ENCODE peak calls at places on chromosomes 4 and X, in ten cellular contexts. T is fibroblast of lung, C is HepG2, Z is neural progenitor cell, J is HCT116, H is A549, K is mammary epithelial cell, X is IMR-90, U is SK-N-SH, Q is H1. F is an unnamed sample.

GRCh38 chr4:81166431-81166830 is 48.6 kb downstream of the PRKG2 start:
- DNase-seq in T (peak), C (no peak), Z (no peak), J (no peak), H (no peak), K (peak), X (no peak), U (no peak), Q (no peak), F (no peak)

GRCh38 chrX:103367502-103367901 is 8.8 kb upstream of the BEX3 start:
- DNase-seq in T (peak), C (no peak), Z (no peak), J (no peak), H (no peak), K (peak), X (peak), U (no peak), Q (no peak), F (no peak)

GRCh38 chr4:160375746-160376452 is 1273.0 kb downstream of the RAPGEF2 start:
- DNase-seq in T (no peak), C (no peak), Z (no peak), J (no peak), H (no peak), K (peak), X (no peak), U (no peak), Q (no peak), F (no peak)

GRCh38 chrX:2262679-2263055 is 238.1 kb downstream of the DHRSX start:
- DNase-seq in T (no peak), C (no peak), Z (no peak), J (no peak), H (no peak), K (no peak), X (no peak), U (no peak), Q (no peak), F (no peak)

GRCh38 chrX:134520860-134521390 is 61.0 kb downstream of the HPRT1 start:
- DNase-seq in T (peak), C (peak), Z (peak), J (peak), H (peak), K (peak), X (peak), U (peak), Q (no peak), F (peak)

GRCh38 chr4:51842167-51842553 is 793 bp upstream of the DCUN1D4 start:
- DNase-seq in T (peak), C (no peak), Z (peak), J (no peak), H (no peak), K (no peak), X (peak), U (peak), Q (no peak), F (no peak)

GRCh38 chr4:124499266-124499665 is 213.3 kb downstream of the ANKRD50 start:
- DNase-seq in T (no peak), C (no peak), Z (peak), J (no peak), H (no peak), K (no peak), X (no peak), U (no peak), Q (no peak), F (no peak)

GRCh38 chr4:43776371-43776770 is 672.2 kb downstream of the KCTD8 start:
- DNase-seq in T (peak), C (peak), Z (no peak), J (no peak), H (peak), K (no peak), X (peak), U (peak), Q (no peak), F (peak)

GRCh38 chr4:82293304-82293703 is 80.5 kb downstream of the HNRNPD start:
- DNase-seq in T (no peak), C (no peak), Z (no peak), J (no peak), H (no peak), K (peak), X (no peak), U (no peak), Q (no peak), F (peak)

GRCh38 chr4:112896326-112896892 is 153.0 kb upstream of the ANK2 start:
- DNase-seq in T (no peak), C (no peak), Z (peak), J (no peak), H (no peak), K (no peak), X (no peak), U (no peak), Q (no peak), F (no peak)

GRCh38 chr4:147285751-147286150 is 195.1 kb upstream of the EDNRA start:
- DNase-seq in T (peak), C (no peak), Z (no peak), J (no peak), H (no peak), K (no peak), X (peak), U (no peak), Q (no peak), F (no peak)

GRCh38 chr4:56241500-56241899 is 145.8 kb downstream of the AASDH start:
- DNase-seq in T (no peak), C (peak), Z (no peak), J (no peak), H (no peak), K (no peak), X (no peak), U (no peak), Q (no peak), F (no peak)

GRCh38 chr4:988726-989721 is 2.2 kb downstream of the IDUA start:
- DNase-seq in T (no peak), C (no peak), Z (no peak), J (no peak), H (no peak), K (no peak), X (no peak), U (no peak), Q (no peak), F (no peak)

GRCh38 chrX:31845003-31845402 is 773.2 kb upstream of the FTHL17 start:
- DNase-seq in T (peak), C (no peak), Z (no peak), J (no peak), H (no peak), K (no peak), X (no peak), U (no peak), Q (no peak), F (no peak)

GRCh38 chrX:67692246-67692645 is 148.4 kb downstream of the AR start:
- DNase-seq in T (peak), C (no peak), Z (no peak), J (no peak), H (no peak), K (peak), X (peak), U (no peak), Q (no peak), F (no peak)

GRCh38 chrX:67697452-67697851 is 153.6 kb downstream of the AR start:
- DNase-seq in T (no peak), C (no peak), Z (no peak), J (no peak), H (no peak), K (no peak), X (no peak), U (no peak), Q (no peak), F (no peak)

GRCh38 chrX:67693928-67694327 is 150.1 kb downstream of the AR start:
- DNase-seq in T (peak), C (no peak), Z (no peak), J (no peak), H (no peak), K (no peak), X (no peak), U (no peak), Q (no peak), F (no peak)
- H3K4me2 ChIP-seq in T (no peak), C (no peak), Z (no peak), J (no peak), H (no peak), K (no peak), X (no peak), U (no peak), Q (no peak), F (no peak)

GRCh38 chr4:94591289-94591688 is 139.5 kb downstream of the PDLIM5 start:
- DNase-seq in T (no peak), C (no peak), Z (no peak), J (no peak), H (no peak), K (no peak), X (no peak), U (no peak), Q (no peak), F (no peak)
- H3K27ac ChIP-seq in T (no peak), C (no peak), Z (no peak), J (no peak), H (no peak), K (no peak), X (no peak), U (no peak), Q (no peak), F (no peak)

DNA sequence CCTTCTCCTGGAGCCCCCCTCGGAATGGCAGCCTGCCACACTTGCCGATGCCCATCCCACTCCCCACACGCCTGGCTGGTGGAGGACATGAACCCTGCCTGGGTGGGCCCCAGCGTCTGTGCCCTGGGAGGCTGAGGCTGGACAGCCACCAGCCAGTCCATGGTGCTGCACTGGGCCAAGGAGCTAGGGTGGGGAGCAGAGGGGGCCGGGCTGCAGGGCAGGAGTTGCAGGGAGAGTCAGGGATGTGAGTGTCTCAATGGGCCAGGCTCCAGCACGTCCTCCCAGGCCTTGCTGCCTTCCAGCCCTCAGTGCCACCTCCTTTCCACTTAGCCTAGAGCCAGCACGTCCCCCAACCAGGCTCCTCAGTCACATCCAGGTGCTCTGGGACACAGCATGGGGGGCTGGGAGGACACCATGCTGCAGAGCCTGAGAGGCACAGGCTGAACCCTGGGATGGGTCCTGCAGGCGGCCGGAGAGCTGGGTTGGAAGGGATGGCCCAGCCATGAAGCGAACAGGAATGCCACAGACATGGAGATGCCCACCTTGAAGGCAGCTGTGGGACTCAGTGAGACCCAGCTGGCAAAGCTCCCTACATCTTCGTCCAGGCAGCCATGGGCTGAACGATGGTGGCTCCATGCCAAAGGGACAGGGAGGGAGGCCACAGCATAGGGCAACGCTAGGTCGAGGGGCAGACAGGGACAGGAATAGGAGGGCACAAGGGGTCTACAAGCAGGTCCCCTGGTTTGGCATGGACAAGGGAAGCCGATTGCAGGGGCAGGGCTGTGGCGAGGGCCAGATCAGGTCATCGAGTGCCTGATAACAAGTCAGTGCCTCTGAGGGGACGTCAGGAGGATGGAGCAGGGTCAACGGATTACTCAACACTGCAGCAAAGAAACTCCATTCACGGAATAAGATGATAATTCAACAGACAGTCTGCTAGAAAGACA is 30.1 kb upstream of the MXD4 start:
- DNase-seq in T (no peak), C (no peak), Z (no peak), J (no peak), H (no peak), K (no peak), X (no peak), U (peak), Q (no peak), F (no peak)
- H3K4me2 ChIP-seq in T (no peak), C (no peak), Z (no peak), J (no peak), H (no peak), K (no peak), X (no peak), U (peak), Q (no peak), F (no peak)

GRCh38 chr4:87033902-87034301 is 99.1 kb downstream of the AFF1 start:
- DNase-seq in T (no peak), C (no peak), Z (peak), J (no peak), H (no peak), K (no peak), X (no peak), U (no peak), Q (no peak), F (no peak)
- H3K27ac ChIP-seq in T (no peak), C (no peak), Z (peak), J (no peak), H (peak), K (no peak), X (no peak), U (no peak), Q (no peak), F (no peak)

DNA sequence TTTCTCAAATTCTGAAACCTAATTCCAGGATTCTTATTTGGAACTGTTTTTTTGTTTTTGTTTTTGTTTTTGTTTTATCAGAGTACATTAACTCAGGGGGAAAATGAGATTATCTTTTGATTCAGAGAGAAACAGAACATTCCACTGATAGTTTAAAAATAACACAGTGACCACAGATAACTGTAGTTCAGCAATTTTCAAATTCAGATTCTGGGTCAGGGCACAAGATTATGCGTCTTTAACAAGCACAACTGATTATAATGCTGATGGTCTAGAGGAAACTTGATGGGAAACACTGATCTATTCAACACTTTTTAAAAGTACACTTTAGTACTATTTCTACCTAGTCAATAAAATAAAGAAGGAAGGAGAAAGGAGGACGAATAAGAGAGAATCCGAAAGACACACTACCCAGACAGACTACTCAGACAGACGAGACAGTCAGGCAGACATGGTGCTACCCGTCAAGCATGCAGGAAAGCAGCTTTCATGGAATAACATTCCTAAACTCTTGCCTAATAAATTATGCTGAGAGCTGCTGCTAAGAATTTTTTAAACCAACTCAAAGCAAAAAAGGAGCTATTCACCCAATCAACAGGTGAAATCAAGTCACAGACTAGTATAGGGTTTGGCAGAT is 59.0 kb downstream of the APBB2 start:
- DNase-seq in T (peak), C (no peak), Z (no peak), J (no peak), H (no peak), K (no peak), X (peak), U (no peak), Q (no peak), F (no peak)
- H3K4me2 ChIP-seq in T (peak), C (no peak), Z (no peak), J (peak), H (peak), K (peak), X (peak), U (peak), Q (no peak), F (no peak)

GRCh38 chr4:7812921-7813320 is 126.7 kb downstream of the AFAP1 start:
- DNase-seq in T (no peak), C (no peak), Z (no peak), J (no peak), H (no peak), K (no peak), X (no peak), U (no peak), Q (no peak), F (no peak)

GRCh38 chr4:7811536-7812190 is 128.0 kb downstream of the AFAP1 start:
- DNase-seq in T (peak), C (no peak), Z (peak), J (no peak), H (no peak), K (peak), X (peak), U (no peak), Q (no peak), F (no peak)

GRCh38 chr4:7813674-7814073 is 126.0 kb downstream of the AFAP1 start:
- DNase-seq in T (peak), C (peak), Z (no peak), J (no peak), H (no peak), K (peak), X (peak), U (no peak), Q (no peak), F (no peak)

GRCh38 chr4:7810792-7811535 is 128.7 kb downstream of the AFAP1 start:
- DNase-seq in T (no peak), C (no peak), Z (no peak), J (no peak), H (no peak), K (no peak), X (no peak), U (no peak), Q (no peak), F (no peak)

DNA sequence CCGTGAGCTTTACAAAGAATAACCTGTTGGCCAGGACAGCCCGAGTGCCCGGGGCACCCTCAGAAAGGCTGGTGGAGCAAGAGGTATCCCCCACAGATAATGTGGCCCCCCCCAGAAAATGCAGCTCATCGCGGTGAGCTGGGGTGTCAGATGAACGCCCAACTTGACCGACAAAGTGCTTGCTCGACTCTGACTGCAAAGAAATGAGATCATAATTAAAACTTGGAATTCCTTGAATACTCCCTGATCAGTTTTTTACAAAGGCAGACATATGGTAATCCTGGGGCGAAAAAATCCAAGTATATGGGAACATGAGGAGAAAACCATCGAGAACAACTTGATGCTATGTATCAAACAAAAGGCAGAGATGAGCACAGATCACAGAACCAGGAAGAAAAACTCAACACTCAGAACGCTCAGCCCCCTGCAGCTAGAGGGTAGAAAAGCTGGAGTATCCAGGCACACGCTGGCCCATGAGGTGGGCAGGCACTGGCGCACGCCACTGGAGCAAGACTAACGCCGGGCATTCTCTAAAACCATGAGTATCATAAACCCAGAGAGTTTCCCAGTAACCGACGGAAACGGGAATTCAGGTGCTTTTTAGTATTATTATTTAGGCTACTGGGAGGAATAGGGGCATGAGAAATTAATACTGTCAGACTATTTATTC is 127.3 kb downstream of the AFAP1 start:
- DNase-seq in T (no peak), C (no peak), Z (no peak), J (no peak), H (no peak), K (no peak), X (peak), U (no peak), Q (no peak), F (no peak)
- H3K27ac ChIP-seq in T (peak), C (no peak), Z (no peak), J (no peak), H (peak), K (no peak), X (peak), U (peak), Q (no peak), F (no peak)

DNA sequence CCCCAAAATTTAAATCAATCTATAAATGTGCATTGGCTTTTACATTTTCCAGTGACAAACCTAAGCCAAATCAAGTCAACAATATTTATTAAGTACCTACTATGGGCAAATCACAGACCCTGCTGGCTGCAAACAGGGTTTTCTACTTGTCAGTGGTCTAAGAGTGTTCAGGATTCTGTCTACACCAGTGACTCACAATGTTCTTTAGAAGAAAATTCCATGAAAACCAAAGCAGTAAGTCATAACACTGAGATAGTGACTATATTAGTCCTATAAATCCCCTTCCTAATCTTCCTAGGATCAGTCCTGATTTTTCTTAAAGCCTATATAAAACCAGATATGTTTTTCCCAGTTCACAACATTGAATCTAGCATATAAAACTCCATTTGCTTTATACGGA is 69.7 kb downstream of the PPP3CA start:
- DNase-seq in T (peak), C (no peak), Z (no peak), J (no peak), H (no peak), K (peak), X (peak), U (no peak), Q (no peak), F (no peak)
- H3K4me2 ChIP-seq in T (no peak), C (no peak), Z (no peak), J (no peak), H (no peak), K (no peak), X (no peak), U (no peak), Q (no peak), F (no peak)

F was measured in OCI-LY7.